ENCODE peak calls at places on chromosomes 6 and 20, in nine cellular contexts. One of them, this sample, is unnamed.

GRCh38 chr6:118589186-118589585 is 41.1 kb downstream of the PLN start:
- DNase-seq in retina: no peak
- DNase-seq in foreskin fibroblast: peak
- DNase-seq in IMR-90: peak
- DNase-seq in esophagus squamous epithelium: no peak
- DNase-seq in GM23338: no peak
- DNase-seq in KG1: no peak
- DNase-seq in RCC 7860: no peak
- DNase-seq in T-cell: no peak
- DNase-seq in this sample: peak

GRCh38 chr20:19288636-19289035 is 76.2 kb downstream of the SLC24A3 start:
- DNase-seq in foreskin fibroblast: no peak
- DNase-seq in esophagus squamous epithelium: no peak
- DNase-seq in RCC 7860: no peak
- DNase-seq in IMR-90: no peak
- DNase-seq in T-cell: no peak
- DNase-seq in KG1: no peak
- DNase-seq in GM23338: no peak
- DNase-seq in retina: no peak
- DNase-seq in this sample: no peak

GRCh38 chr6:127343753-127344659 is 597 bp upstream of the ECHDC1 start:
- DNase-seq in KG1: no peak
- DNase-seq in esophagus squamous epithelium: no peak
- DNase-seq in foreskin fibroblast: peak
- DNase-seq in IMR-90: peak
- DNase-seq in RCC 7860: no peak
- DNase-seq in T-cell: no peak
- DNase-seq in retina: no peak
- DNase-seq in GM23338: peak
- DNase-seq in this sample: peak

GRCh38 chr6:21033575-21034026 is 499.3 kb downstream of the CDKAL1 start:
- DNase-seq in KG1: no peak
- DNase-seq in GM23338: no peak
- DNase-seq in T-cell: no peak
- DNase-seq in RCC 7860: no peak
- DNase-seq in IMR-90: peak
- DNase-seq in retina: no peak
- DNase-seq in esophagus squamous epithelium: no peak
- DNase-seq in foreskin fibroblast: peak
- DNase-seq in this sample: peak

GRCh38 chr6:20696676-20697075 is 162.4 kb downstream of the CDKAL1 start:
- DNase-seq in foreskin fibroblast: peak
- DNase-seq in retina: no peak
- DNase-seq in esophagus squamous epithelium: no peak
- DNase-seq in KG1: no peak
- DNase-seq in RCC 7860: no peak
- DNase-seq in GM23338: no peak
- DNase-seq in IMR-90: peak
- DNase-seq in T-cell: no peak
- DNase-seq in this sample: peak

GRCh38 chr20:34452281-34452982 is 63.8 kb upstream of the DYNLRB1 start:
- DNase-seq in esophagus squamous epithelium: no peak
- DNase-seq in KG1: no peak
- DNase-seq in foreskin fibroblast: peak
- DNase-seq in T-cell: no peak
- DNase-seq in GM23338: no peak
- DNase-seq in RCC 7860: no peak
- DNase-seq in retina: no peak
- DNase-seq in IMR-90: peak
- DNase-seq in this sample: no peak

GRCh38 chr6:35725081-35725708 is 11.6 kb upstream of the ARMC12 start:
- DNase-seq in T-cell: no peak
- DNase-seq in esophagus squamous epithelium: no peak
- DNase-seq in KG1: no peak
- DNase-seq in IMR-90: no peak
- DNase-seq in GM23338: no peak
- DNase-seq in foreskin fibroblast: peak
- DNase-seq in retina: no peak
- DNase-seq in RCC 7860: no peak
- DNase-seq in this sample: no peak

GRCh38 chr6:54096811-54097210 is 14.4 kb upstream of the MLIP start:
- DNase-seq in T-cell: no peak
- DNase-seq in IMR-90: no peak
- DNase-seq in KG1: no peak
- DNase-seq in esophagus squamous epithelium: no peak
- DNase-seq in retina: no peak
- DNase-seq in RCC 7860: no peak
- DNase-seq in GM23338: no peak
- DNase-seq in foreskin fibroblast: no peak
- DNase-seq in this sample: no peak

GRCh38 chr20:57211406-57211805 is 55.0 kb downstream of the BMP7 start:
- DNase-seq in KG1: no peak
- DNase-seq in GM23338: no peak
- DNase-seq in esophagus squamous epithelium: no peak
- DNase-seq in RCC 7860: no peak
- DNase-seq in T-cell: no peak
- DNase-seq in IMR-90: no peak
- DNase-seq in retina: no peak
- DNase-seq in foreskin fibroblast: no peak
- DNase-seq in this sample: no peak

GRCh38 chr6:89258912-89259311 is 41.8 kb upstream of the GABRR1 start:
- DNase-seq in esophagus squamous epithelium: no peak
- DNase-seq in IMR-90: no peak
- DNase-seq in T-cell: no peak
- DNase-seq in retina: no peak
- DNase-seq in RCC 7860: no peak
- DNase-seq in foreskin fibroblast: no peak
- DNase-seq in GM23338: no peak
- DNase-seq in KG1: no peak
- DNase-seq in this sample: no peak

GRCh38 chr6:131976545-131977061 is 25.4 kb upstream of the CCN2 start:
- DNase-seq in IMR-90: peak
- DNase-seq in KG1: no peak
- DNase-seq in GM23338: no peak
- DNase-seq in RCC 7860: no peak
- DNase-seq in esophagus squamous epithelium: no peak
- DNase-seq in T-cell: no peak
- DNase-seq in foreskin fibroblast: peak
- DNase-seq in retina: no peak
- DNase-seq in this sample: peak

GRCh38 chr20:22805219-22805618 is 220.8 kb upstream of the FOXA2 start:
- DNase-seq in T-cell: no peak
- DNase-seq in esophagus squamous epithelium: no peak
- DNase-seq in foreskin fibroblast: peak
- DNase-seq in retina: no peak
- DNase-seq in KG1: no peak
- DNase-seq in GM23338: peak
- DNase-seq in IMR-90: peak
- DNase-seq in RCC 7860: peak
- DNase-seq in this sample: peak

GRCh38 chr20:9668356-9668755 is 154.0 kb downstream of the LAMP5 start:
- DNase-seq in IMR-90: no peak
- DNase-seq in GM23338: no peak
- DNase-seq in RCC 7860: no peak
- DNase-seq in KG1: no peak
- DNase-seq in foreskin fibroblast: no peak
- DNase-seq in retina: no peak
- DNase-seq in esophagus squamous epithelium: no peak
- DNase-seq in T-cell: no peak
- DNase-seq in this sample: no peak

This sample was measured in cardiac fibroblast.